ENCODE peak calls at places on chromosomes 3 and 15, in seven cellular contexts. Y is SK-N-SH, V is K562, M is HepG2, F is IMR-90, D is H1, J is GM12878. W is an unnamed sample.

GRCh38 chr3:56125358-56126005 is 342.8 kb downstream of the ERC2 start:
- DNase-seq in Y (peak; percentile 62), V (no peak), M (no peak), F (peak; percentile 80), D (no peak), J (no peak), W (peak; percentile 40)

GRCh38 chr15:96246057-96246456 is 84.4 kb upstream of the NR2F2 start:
- DNase-seq in Y (no peak), V (no peak), M (no peak), F (no peak), D (no peak), J (no peak), W (no peak)

GRCh38 chr15:99981223-99981647 is 248.0 kb upstream of the LYSMD4 start:
- DNase-seq in Y (no peak), V (no peak), M (no peak), F (no peak), D (no peak), J (no peak), W (no peak)

GRCh38 chr3:40645883-40646282 is 121.1 kb downstream of the ZNF621 start:
- DNase-seq in Y (no peak), V (no peak), M (no peak), F (no peak), D (no peak), J (no peak), W (no peak)

GRCh38 chr3:187740446-187741399 is 4.5 kb downstream of the BCL6 start:
- DNase-seq in Y (peak; percentile 85), V (peak; percentile 64), M (no peak), F (peak; percentile 72), D (no peak), J (no peak), W (peak; percentile 42)

GRCh38 chr3:123110953-123111615 is 44.3 kb downstream of the PDIA5 start:
- DNase-seq in Y (no peak), V (no peak), M (no peak), F (no peak), D (no peak), J (no peak), W (no peak)

GRCh38 chr3:126749547-126749875 is 45.5 kb downstream of the CHCHD6 start:
- DNase-seq in Y (no peak), V (no peak), M (no peak), F (no peak), D (no peak), J (no peak), W (no peak)

GRCh38 chr3:188294823-188295487 is 141.0 kb downstream of the LPP start:
- DNase-seq in Y (no peak), V (no peak), M (peak; percentile 99), F (peak; percentile 96), D (no peak), J (no peak), W (peak; percentile 50)

GRCh38 chr15:29671308-29671981 is 150.8 kb downstream of the TJP1 start:
- DNase-seq in Y (no peak), V (no peak), M (no peak), F (peak; percentile 36), D (no peak), J (no peak), W (no peak)

GRCh38 chr3:49351521-49352011 is 6.6 kb downstream of the GPX1 start:
- DNase-seq in Y (no peak), V (no peak), M (no peak), F (peak; percentile 94), D (no peak), J (no peak), W (peak; percentile 67)

GRCh38 chr3:112128843-112129727 is 4.0 kb downstream of the GCSAM start:
- DNase-seq in Y (no peak), V (no peak), M (no peak), F (peak; percentile 75), D (no peak), J (no peak), W (no peak)

GRCh38 chr15:73330206-73331051 is 38.3 kb downstream of the HCN4 start:
- DNase-seq in Y (no peak), V (no peak), M (no peak), F (no peak), D (no peak), J (no peak), W (no peak)

GRCh38 chr15:35740761-35741160 is 194.8 kb upstream of the DPH6 start:
- DNase-seq in Y (peak; percentile 24), V (no peak), M (no peak), F (peak; percentile 89), D (no peak), J (no peak), W (no peak)

GRCh38 chr3:150469031-150469930 is 61.2 kb downstream of the TSC22D2 start:
- DNase-seq in Y (no peak), V (peak; percentile 43), M (peak; percentile 39), F (peak; percentile 98), D (peak; percentile 9), J (no peak), W (peak; percentile 88)

GRCh38 chr3:27072943-27073725 is 296.0 kb downstream of the NEK10 start:
- DNase-seq in Y (no peak), V (no peak), M (no peak), F (no peak), D (no peak), J (no peak), W (no peak)

GRCh38 chr3:56389213-56389830 is 78.9 kb downstream of the ERC2 start:
- DNase-seq in Y (no peak), V (no peak), M (no peak), F (no peak), D (no peak), J (no peak), W (no peak)

GRCh38 chr3:169940486-169941181 is 26.0 kb upstream of the SEC62 start:
- DNase-seq in Y (no peak), V (no peak), M (no peak), F (no peak), D (no peak), J (peak; percentile 87), W (no peak)

GRCh38 chr15:28093761-28094535 is 5.2 kb downstream of the OCA2 start:
- DNase-seq in Y (peak; percentile 13), V (no peak), M (no peak), F (no peak), D (no peak), J (no peak), W (no peak)

GRCh38 chr15:29143909-29144308 is 125.7 kb downstream of the NSMCE3 start:
- DNase-seq in Y (no peak), V (no peak), M (no peak), F (peak; percentile 74), D (no peak), J (no peak), W (no peak)

GRCh38 chr3:15768421-15769255 is 29.1 kb downstream of the ANKRD28 start:
- DNase-seq in Y (no peak), V (no peak), M (peak; percentile 83), F (peak; percentile 97), D (no peak), J (peak; percentile 65), W (peak; percentile 90)
- TF ChIP-seq RFX5 in Y (no peak), V (no peak), M (no peak), F (no peak), D (no peak), J (no peak), W (no peak)

GRCh38 chr3:46948830-46949671 is 27.5 kb downstream of the CCDC12 start:
- DNase-seq in Y (no peak), V (no peak), M (peak; percentile 72), F (no peak), D (no peak), J (no peak), W (peak; percentile 65)

GRCh38 chr3:46947545-46947899 is 29.0 kb downstream of the CCDC12 start:
- DNase-seq in Y (no peak), V (no peak), M (no peak), F (no peak), D (no peak), J (no peak), W (no peak)

GRCh38 chr3:46946856-46947544 is 29.5 kb downstream of the CCDC12 start:
- DNase-seq in Y (peak; percentile 80), V (peak; percentile 72), M (peak; percentile 45), F (peak; percentile 31), D (no peak), J (no peak), W (no peak)

GRCh38 chr3:46946416-46946815 is 30.1 kb downstream of the CCDC12 start:
- DNase-seq in Y (no peak), V (no peak), M (no peak), F (no peak), D (no peak), J (no peak), W (no peak)

DNA sequence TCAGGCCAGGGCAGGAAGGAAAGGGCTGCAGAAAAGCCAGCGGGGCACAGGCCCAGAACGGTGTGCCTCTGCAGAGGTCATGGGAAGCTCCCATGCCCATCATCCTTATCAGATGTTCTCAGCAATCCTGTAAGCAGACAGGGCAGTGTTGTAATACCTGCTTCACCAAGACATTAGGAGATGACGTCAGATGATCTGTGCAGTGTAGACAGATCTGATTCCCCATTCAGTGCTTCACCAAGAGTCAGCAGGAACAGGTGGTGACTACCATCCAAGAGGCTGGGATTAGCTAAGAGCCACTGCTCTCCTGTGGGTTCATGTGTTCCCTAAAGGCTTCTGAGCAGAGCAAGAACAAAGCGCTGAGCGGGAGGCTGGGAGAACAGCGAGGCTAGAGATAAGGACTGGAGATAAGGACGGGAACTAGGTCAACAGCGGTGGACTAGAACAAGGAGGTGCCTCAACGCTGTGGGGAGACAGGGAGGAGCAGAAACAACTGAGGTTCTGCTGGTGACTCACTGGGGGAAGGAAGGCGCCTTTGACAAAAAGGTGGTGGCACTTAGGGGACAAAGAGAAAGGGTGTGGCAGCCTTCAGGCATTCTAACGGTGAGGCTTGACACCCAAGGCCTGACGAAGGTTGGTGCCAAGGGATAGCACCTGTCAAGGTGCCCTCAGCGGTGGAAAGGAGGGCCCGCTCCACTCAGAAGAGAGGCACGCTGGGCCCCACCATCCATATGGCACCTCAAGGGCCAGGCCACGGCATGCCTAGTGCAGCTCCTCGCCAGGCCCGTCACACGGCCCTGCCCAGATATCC is 28.4 kb downstream of the CCDC12 start:
- DNase-seq in Y (peak; percentile 53), V (peak; percentile 82), M (peak; percentile 88), F (peak; percentile 52), D (no peak), J (no peak), W (peak; percentile 55)
- TF ChIP-seq RFX5 in Y (no peak), V (no peak), M (no peak), F (no peak), D (no peak), J (no peak), W (no peak)

GRCh38 chr3:138945646-138946553 is 1.0 kb downstream of the FOXL2 start:
- DNase-seq in Y (peak; percentile 79), V (peak; percentile 57), M (no peak), F (peak; percentile 23), D (no peak), J (no peak), W (peak; percentile 75)
- TF ChIP-seq RFX5 in Y (no peak), V (no peak), M (no peak), F (no peak), D (no peak), J (no peak), W (no peak)

DNA sequence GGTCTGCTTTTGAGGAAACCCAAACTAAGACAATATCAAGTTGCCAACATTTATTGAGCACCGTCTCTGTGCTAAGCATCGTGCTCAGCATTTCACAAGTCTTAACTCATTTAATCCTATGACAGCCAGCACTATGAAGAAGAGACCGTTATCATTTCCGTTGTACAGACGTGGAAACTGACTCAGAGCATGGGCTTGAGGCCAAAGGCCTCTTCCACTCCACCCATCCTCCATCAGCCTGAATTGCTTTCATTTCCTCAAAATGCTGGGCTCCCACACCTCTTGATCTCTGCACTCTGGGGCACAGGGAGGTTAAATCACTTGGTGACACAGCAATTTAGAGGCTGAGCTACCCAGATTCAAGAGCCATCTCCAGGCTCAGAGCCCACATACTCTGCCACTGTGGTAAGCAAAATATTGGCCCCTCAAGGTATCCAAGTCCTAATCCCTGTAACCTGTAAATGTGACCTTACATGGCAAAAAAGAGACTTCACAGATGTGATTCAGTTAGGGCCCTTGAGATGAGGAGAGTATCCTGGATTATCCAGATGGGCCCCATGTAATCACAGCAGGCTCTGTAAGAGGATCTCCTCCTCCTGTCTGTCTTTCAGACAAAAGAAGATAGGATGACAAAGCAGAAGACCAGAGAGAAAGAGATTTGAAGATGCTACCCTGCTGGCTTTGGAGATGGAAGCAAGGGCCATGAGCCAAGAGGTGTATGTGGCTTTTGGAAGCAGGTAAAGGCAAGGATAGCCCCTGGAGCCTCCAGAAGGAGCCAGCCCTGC is 24.3 kb upstream of the FLNB start:
- DNase-seq in Y (no peak), V (no peak), M (peak; percentile 88), F (peak; percentile 95), D (no peak), J (peak; percentile 96), W (no peak)
- TF ChIP-seq RFX5 in Y (no peak), V (no peak), M (no peak), F (no peak), D (no peak), J (no peak), W (no peak)